ENCODE peak calls at places on chromosomes 1 and 21, in seven cellular contexts. One of them, this sample, is unnamed.

GRCh38 chr21:45580576-45581321 is 38.5 kb upstream of the SLC19A1 start:
- DNase-seq in breast epithelium: no peak
- DNase-seq in left ventricle myocardium inferior: no peak
- DNase-seq in heart left ventricle: no peak
- DNase-seq in ovary: peak; percentile 11
- DNase-seq in lower lobe of right lung: peak; percentile 37
- DNase-seq in body of pancreas: no peak
- DNase-seq in this sample: no peak

GRCh38 chr1:153771841-153772593 is 3.2 kb upstream of the SLC27A3 start:
- DNase-seq in body of pancreas: no peak
- DNase-seq in ovary: peak; percentile 62
- DNase-seq in breast epithelium: no peak
- DNase-seq in left ventricle myocardium inferior: no peak
- DNase-seq in heart left ventricle: no peak
- DNase-seq in lower lobe of right lung: no peak
- DNase-seq in this sample: no peak

GRCh38 chr1:109255097-109255651 is 5.8 kb downstream of the CELSR2 start:
- DNase-seq in lower lobe of right lung: no peak
- DNase-seq in body of pancreas: no peak
- DNase-seq in left ventricle myocardium inferior: no peak
- DNase-seq in heart left ventricle: peak; percentile 29
- DNase-seq in breast epithelium: no peak
- DNase-seq in ovary: peak; percentile 21
- DNase-seq in this sample: no peak

GRCh38 chr1:152109231-152109997 is 5.8 kb downstream of the TCHH start:
- DNase-seq in left ventricle myocardium inferior: no peak
- DNase-seq in body of pancreas: no peak
- DNase-seq in lower lobe of right lung: no peak
- DNase-seq in breast epithelium: no peak
- DNase-seq in heart left ventricle: no peak
- DNase-seq in ovary: no peak
- DNase-seq in this sample: peak; percentile 1

GRCh38 chr21:45020629-45021427 is 53.6 kb upstream of the ADARB1 start:
- DNase-seq in heart left ventricle: peak; percentile 20
- DNase-seq in lower lobe of right lung: no peak
- DNase-seq in body of pancreas: no peak
- DNase-seq in left ventricle myocardium inferior: peak; percentile 19
- DNase-seq in ovary: no peak
- DNase-seq in breast epithelium: no peak
- DNase-seq in this sample: no peak

GRCh38 chr1:37734629-37735591 is 30.0 kb downstream of the EPHA10 start:
- DNase-seq in left ventricle myocardium inferior: no peak
- DNase-seq in ovary: no peak
- DNase-seq in heart left ventricle: no peak
- DNase-seq in breast epithelium: no peak
- DNase-seq in body of pancreas: no peak
- DNase-seq in lower lobe of right lung: no peak
- DNase-seq in this sample: peak; percentile 93

GRCh38 chr1:21511579-21512522 is 2.6 kb downstream of the ALPL start:
- DNase-seq in lower lobe of right lung: peak; percentile 77
- DNase-seq in left ventricle myocardium inferior: peak; percentile 62
- DNase-seq in body of pancreas: no peak
- DNase-seq in ovary: peak; percentile 56
- DNase-seq in heart left ventricle: peak; percentile 70
- DNase-seq in breast epithelium: peak; percentile 94
- DNase-seq in this sample: peak; percentile 54

GRCh38 chr1:226181996-226182714 is 4.4 kb downstream of the ACBD3 start:
- DNase-seq in breast epithelium: no peak
- DNase-seq in left ventricle myocardium inferior: peak; percentile 53
- DNase-seq in lower lobe of right lung: peak; percentile 56
- DNase-seq in body of pancreas: peak; percentile 56
- DNase-seq in ovary: peak; percentile 46
- DNase-seq in heart left ventricle: peak; percentile 61
- DNase-seq in this sample: peak; percentile 55

GRCh38 chr1:25425098-25426085 is 4.8 kb upstream of the RHCE start:
- DNase-seq in body of pancreas: peak; percentile 84
- DNase-seq in ovary: no peak
- DNase-seq in heart left ventricle: no peak
- DNase-seq in lower lobe of right lung: no peak
- DNase-seq in breast epithelium: no peak
- DNase-seq in left ventricle myocardium inferior: no peak
- DNase-seq in this sample: peak; percentile 60

GRCh38 chr1:236350308-236350707 is 43.8 kb upstream of the EDARADD start:
- DNase-seq in heart left ventricle: no peak
- DNase-seq in ovary: no peak
- DNase-seq in left ventricle myocardium inferior: no peak
- DNase-seq in body of pancreas: no peak
- DNase-seq in lower lobe of right lung: no peak
- DNase-seq in breast epithelium: no peak
- DNase-seq in this sample: no peak

GRCh38 chr1:145846191-145846590 is 761 bp downstream of the NUDT17 start:
- DNase-seq in heart left ventricle: no peak
- DNase-seq in body of pancreas: no peak
- DNase-seq in ovary: no peak
- DNase-seq in breast epithelium: no peak
- DNase-seq in lower lobe of right lung: no peak
- DNase-seq in left ventricle myocardium inferior: no peak
- DNase-seq in this sample: peak; percentile 34

GRCh38 chr1:182069028-182069466 is 7.5 kb upstream of the ZNF648 start:
- DNase-seq in ovary: peak; percentile 83
- DNase-seq in lower lobe of right lung: peak; percentile 74
- DNase-seq in left ventricle myocardium inferior: peak; percentile 36
- DNase-seq in heart left ventricle: peak; percentile 51
- DNase-seq in body of pancreas: peak; percentile 62
- DNase-seq in breast epithelium: peak; percentile 67
- DNase-seq in this sample: peak; percentile 79

GRCh38 chr1:20652300-20652699 is 8.9 kb downstream of the DDOST start:
- DNase-seq in body of pancreas: no peak
- DNase-seq in ovary: no peak
- DNase-seq in left ventricle myocardium inferior: no peak
- DNase-seq in breast epithelium: no peak
- DNase-seq in lower lobe of right lung: no peak
- DNase-seq in heart left ventricle: no peak
- DNase-seq in this sample: no peak

GRCh38 chr1:21217812-21218596 is 41.3 kb upstream of the EIF4G3 start:
- DNase-seq in heart left ventricle: peak; percentile 49
- DNase-seq in left ventricle myocardium inferior: no peak
- DNase-seq in ovary: no peak
- DNase-seq in lower lobe of right lung: peak; percentile 56
- DNase-seq in breast epithelium: no peak
- DNase-seq in body of pancreas: peak; percentile 53
- DNase-seq in this sample: peak; percentile 60

GRCh38 chr1:80212021-80212420 is 1205.5 kb upstream of the ADGRL4 start:
- DNase-seq in lower lobe of right lung: no peak
- DNase-seq in breast epithelium: no peak
- DNase-seq in left ventricle myocardium inferior: no peak
- DNase-seq in body of pancreas: no peak
- DNase-seq in heart left ventricle: no peak
- DNase-seq in ovary: no peak
- DNase-seq in this sample: no peak

DNA sequence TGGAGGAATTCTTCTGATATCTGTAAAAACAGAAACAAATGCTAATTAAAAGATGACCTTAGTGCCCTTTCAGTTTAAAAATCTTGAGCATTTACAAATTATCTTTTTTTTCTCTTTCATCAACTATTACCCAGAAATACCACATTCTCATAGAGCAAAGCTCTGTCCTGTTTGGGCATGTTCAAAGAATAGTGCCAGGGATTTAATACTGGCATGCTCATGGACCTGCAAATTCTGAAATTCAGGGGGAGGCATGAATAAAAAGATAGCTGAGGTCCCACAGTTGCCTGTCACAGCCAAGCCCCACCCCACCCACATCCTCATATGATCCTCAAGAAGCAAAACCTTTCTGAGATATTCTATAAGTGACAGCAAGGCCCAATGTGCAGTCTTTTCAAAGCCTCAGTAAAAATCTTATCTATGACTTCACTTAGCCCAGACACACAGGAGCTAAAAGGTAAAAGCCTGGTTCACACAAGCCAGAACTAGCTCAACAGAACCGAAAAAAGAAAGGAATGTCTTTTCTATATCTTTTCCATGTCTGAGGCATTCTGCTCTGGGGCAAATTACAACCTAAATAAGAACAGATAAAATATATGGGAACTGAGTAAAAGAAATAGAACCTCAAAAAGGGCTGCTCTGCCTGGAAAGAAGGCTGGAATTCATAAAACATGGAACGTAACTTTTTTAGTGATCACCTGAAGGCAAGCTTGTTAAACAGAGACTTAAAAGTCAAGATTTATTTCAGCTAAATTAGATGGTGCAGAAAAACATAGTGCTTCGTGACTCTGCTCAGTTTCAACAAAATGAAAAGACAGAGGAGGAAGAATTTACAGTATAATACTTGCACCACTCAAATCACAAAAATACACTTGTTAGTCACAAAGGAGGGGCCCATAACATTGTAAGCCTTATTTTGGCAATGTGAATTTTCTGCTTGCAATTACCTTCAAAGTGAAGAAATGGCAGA is 11.0 kb downstream of the WLS start:
- DNase-seq in body of pancreas: no peak
- DNase-seq in left ventricle myocardium inferior: no peak
- DNase-seq in lower lobe of right lung: no peak
- DNase-seq in ovary: no peak
- DNase-seq in heart left ventricle: no peak
- DNase-seq in breast epithelium: peak; percentile 31
- DNase-seq in this sample: no peak
- H3K4me3 ChIP-seq in body of pancreas: no peak overlapping the region
- H3K4me3 ChIP-seq in left ventricle myocardium inferior: no peak overlapping the region
- H3K4me3 ChIP-seq in lower lobe of right lung: no peak overlapping the region
- H3K4me3 ChIP-seq in ovary: no peak overlapping the region
- H3K4me3 ChIP-seq in heart left ventricle: no peak overlapping the region
- H3K4me3 ChIP-seq in breast epithelium: no peak overlapping the region
- H3K4me3 ChIP-seq in this sample: no peak overlapping the region

DNA sequence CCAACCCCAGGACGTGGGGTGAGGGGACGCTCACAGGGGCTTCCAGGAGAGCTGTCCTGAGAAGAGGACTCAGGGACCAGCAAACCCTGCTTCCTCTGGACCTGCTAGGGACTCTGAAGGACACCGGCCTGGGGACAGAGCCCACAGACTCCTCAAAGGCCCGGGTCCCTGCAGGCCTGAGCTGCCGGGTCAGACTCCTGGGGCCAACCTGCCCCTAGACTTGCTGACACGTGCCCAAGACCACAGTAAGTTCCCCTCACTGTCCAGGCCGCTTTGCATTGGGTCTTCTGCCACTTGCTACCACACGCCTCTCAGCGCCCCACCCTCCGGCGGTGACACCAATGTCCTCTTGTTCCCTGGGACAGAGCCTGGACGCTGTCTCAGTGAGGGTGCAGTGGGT is 106.6 kb upstream of the IFFO2 start:
- DNase-seq in breast epithelium: no peak
- DNase-seq in heart left ventricle: no peak
- DNase-seq in lower lobe of right lung: no peak
- DNase-seq in left ventricle myocardium inferior: no peak
- DNase-seq in ovary: no peak
- DNase-seq in body of pancreas: no peak
- DNase-seq in this sample: no peak
- H3K4me1 ChIP-seq in breast epithelium: peaks cover 10% of the 10 kb centered on the region
- H3K4me1 ChIP-seq in heart left ventricle: no peaks in the 10 kb centered on the region
- H3K4me1 ChIP-seq in lower lobe of right lung: peaks cover 20% of the 10 kb centered on the region
- H3K4me1 ChIP-seq in left ventricle myocardium inferior: peaks cover 13% of the 10 kb centered on the region
- H3K4me1 ChIP-seq in ovary: no peaks in the 10 kb centered on the region
- H3K4me1 ChIP-seq in body of pancreas: peaks cover 50% of the 10 kb centered on the region
- H3K4me1 ChIP-seq in this sample: peaks cover 19% of the 10 kb centered on the region

DNA sequence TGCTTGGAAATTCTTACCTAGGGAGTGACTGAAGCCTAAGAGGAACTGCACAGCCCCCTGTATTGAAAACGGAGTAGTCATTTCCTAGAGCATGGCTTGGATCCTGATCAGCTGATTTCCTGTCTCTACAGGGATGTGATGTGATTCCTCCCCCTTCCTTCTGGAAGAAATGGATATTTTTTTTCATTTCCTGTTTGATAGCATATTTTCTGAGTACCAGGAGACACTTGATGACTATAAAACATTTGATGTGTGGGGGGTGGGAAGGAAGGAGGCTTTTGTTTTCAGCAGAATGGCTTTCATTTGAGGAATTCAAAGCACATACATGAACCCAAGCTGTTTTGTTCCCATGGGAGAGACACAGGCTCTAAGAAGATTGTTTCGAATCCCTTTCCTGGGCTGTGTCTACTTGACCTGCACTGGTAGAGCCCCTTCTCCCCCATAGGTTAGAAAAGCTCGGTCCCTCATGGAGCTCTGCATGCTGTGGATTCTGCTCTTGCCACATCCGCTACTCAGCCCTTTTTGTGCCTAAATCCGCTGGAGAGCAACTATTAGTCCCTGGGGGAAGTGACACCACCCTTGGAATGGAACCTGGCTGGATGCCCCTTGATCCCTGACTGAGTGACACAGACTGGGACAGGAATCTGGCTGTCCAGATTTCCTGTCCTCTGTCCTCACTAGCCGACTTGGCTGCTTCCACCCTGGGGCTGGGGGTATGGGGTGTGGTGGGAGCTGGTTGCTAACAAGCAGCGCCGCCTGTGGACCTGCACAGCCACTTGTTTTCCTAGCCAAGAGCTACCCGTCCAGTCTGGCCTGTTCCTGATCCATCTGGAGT is 71.8 kb upstream of the MACF1 start:
- DNase-seq in heart left ventricle: peak; percentile 75
- DNase-seq in body of pancreas: peak; percentile 40
- DNase-seq in lower lobe of right lung: peak; percentile 87
- DNase-seq in left ventricle myocardium inferior: peak; percentile 74
- DNase-seq in ovary: no peak
- DNase-seq in breast epithelium: peak; percentile 88
- DNase-seq in this sample: peak; percentile 77
- TF ChIP-seq CTCF in heart left ventricle: peak; percentile 62
- TF ChIP-seq CTCF in body of pancreas: no peak
- TF ChIP-seq CTCF in lower lobe of right lung: peak; percentile 57
- TF ChIP-seq CTCF in left ventricle myocardium inferior: peak; percentile 56
- TF ChIP-seq CTCF in ovary: no peak
- TF ChIP-seq CTCF in breast epithelium: peak; percentile 52
- TF ChIP-seq CTCF in this sample: peak; percentile 16

GRCh38 chr1:4655674-4656532 is 1.5 kb downstream of the AJAP1 start:
- DNase-seq in lower lobe of right lung: no peak
- DNase-seq in breast epithelium: peak; percentile 32
- DNase-seq in left ventricle myocardium inferior: peak; percentile 41
- DNase-seq in ovary: peak; percentile 87
- DNase-seq in body of pancreas: peak; percentile 45
- DNase-seq in heart left ventricle: peak; percentile 56
- DNase-seq in this sample: peak; percentile 40
- H3K4me3 ChIP-seq in lower lobe of right lung: peak overlapping the region; percentile 31
- H3K4me3 ChIP-seq in breast epithelium: peak overlapping the region; percentile 63
- H3K4me3 ChIP-seq in left ventricle myocardium inferior: peak overlapping the region; percentile 57
- H3K4me3 ChIP-seq in ovary: peak overlapping the region; percentile 37
- H3K4me3 ChIP-seq in body of pancreas: no peak overlapping the region
- H3K4me3 ChIP-seq in heart left ventricle: peak overlapping the region; percentile 51
- H3K4me3 ChIP-seq in this sample: no peak overlapping the region

GRCh38 chr1:66267211-66267940 is 266.6 kb upstream of the SGIP1 start:
- DNase-seq in breast epithelium: no peak
- DNase-seq in lower lobe of right lung: no peak
- DNase-seq in ovary: no peak
- DNase-seq in body of pancreas: no peak
- DNase-seq in heart left ventricle: no peak
- DNase-seq in left ventricle myocardium inferior: no peak
- DNase-seq in this sample: no peak
- H3K4me1 ChIP-seq in breast epithelium: peaks cover 12% of the 10 kb centered on the region
- H3K4me1 ChIP-seq in lower lobe of right lung: peaks cover 66% of the 10 kb centered on the region
- H3K4me1 ChIP-seq in ovary: peaks cover 9% of the 10 kb centered on the region
- H3K4me1 ChIP-seq in body of pancreas: peaks cover 7% of the 10 kb centered on the region
- H3K4me1 ChIP-seq in heart left ventricle: peaks cover 62% of the 10 kb centered on the region
- H3K4me1 ChIP-seq in left ventricle myocardium inferior: peaks cover 80% of the 10 kb centered on the region
- H3K4me1 ChIP-seq in this sample: peaks cover 6% of the 10 kb centered on the region

GRCh38 chr1:8398677-8399076 is 80.8 kb downstream of the SLC45A1 start:
- DNase-seq in heart left ventricle: no peak
- DNase-seq in body of pancreas: no peak
- DNase-seq in ovary: no peak
- DNase-seq in breast epithelium: no peak
- DNase-seq in lower lobe of right lung: no peak
- DNase-seq in left ventricle myocardium inferior: no peak
- DNase-seq in this sample: no peak
- TF ChIP-seq CTCF in heart left ventricle: no peak
- TF ChIP-seq CTCF in body of pancreas: no peak
- TF ChIP-seq CTCF in ovary: no peak
- TF ChIP-seq CTCF in breast epithelium: peak; percentile 21
- TF ChIP-seq CTCF in lower lobe of right lung: no peak
- TF ChIP-seq CTCF in left ventricle myocardium inferior: peak; percentile 34
- TF ChIP-seq CTCF in this sample: no peak

This sample was measured in mucosa of descending colon.